ENCODE peak calls at places on chromosomes 1 and 21, in eight cellular contexts. F is ELR, X is NCI-H1105, T is astrocyte of the spinal cord, B is EL, H is epithelial cell of proximal tubule, A is posterior cingulate gyrus, R is IMR-90. W is an unnamed sample.

GRCh38 chr1:181128592-181129497 is 40.3 kb downstream of the IER5 start:
- DNase-seq in H (no peak), A (no peak), R (no peak), T (no peak), B (no peak), F (no peak), X (no peak), W (no peak)

GRCh38 chr1:183548136-183548535 is 42.1 kb downstream of the NCF2 start:
- DNase-seq in F (no peak), R (no peak), T (no peak), B (no peak), X (peak), H (no peak), A (no peak), W (no peak)

GRCh38 chr1:209411491-209411929 is 172.0 kb upstream of the CAMK1G start:
- DNase-seq in F (peak), X (peak), R (peak), B (peak), T (peak), A (no peak), H (no peak), W (no peak)

GRCh38 chr1:181013144-181013543 is 9.5 kb downstream of the STX6 start:
- DNase-seq in A (no peak), F (no peak), T (no peak), R (no peak), H (no peak), B (no peak), X (no peak), W (no peak)

GRCh38 chr1:50542362-50542761 is 119.1 kb upstream of the DMRTA2 start:
- DNase-seq in B (no peak), R (no peak), X (no peak), A (no peak), F (no peak), T (no peak), H (no peak), W (no peak)

GRCh38 chr1:234408757-234409156 is 35.5 kb downstream of the COA6 start:
- DNase-seq in T (no peak), R (no peak), F (no peak), B (no peak), A (no peak), H (no peak), X (no peak), W (peak)

GRCh38 chr21:37220981-37221664 is 46.0 kb downstream of the VPS26C start:
- DNase-seq in X (peak), A (peak), B (peak), R (peak), H (no peak), T (peak), F (peak), W (peak)

GRCh38 chr1:221366495-221367095 is 375.3 kb downstream of the DUSP10 start:
- DNase-seq in F (no peak), T (no peak), B (no peak), R (no peak), A (no peak), X (no peak), H (peak), W (no peak)

GRCh38 chr1:184958554-184959353 is 15.6 kb downstream of the NIBAN1 start:
- DNase-seq in B (no peak), R (peak), A (no peak), F (no peak), H (no peak), X (no peak), T (no peak), W (no peak)

GRCh38 chr1:59393211-59394180 is 96.6 kb downstream of the FGGY start:
- DNase-seq in X (peak), A (peak), H (peak), B (no peak), T (peak), F (no peak), R (peak), W (no peak)

GRCh38 chr1:241749041-241749798 is 97.1 kb downstream of the WDR64 start:
- DNase-seq in A (peak), H (no peak), F (peak), T (peak), R (no peak), B (peak), X (no peak), W (no peak)

GRCh38 chr1:203649551-203650011 is 22.9 kb downstream of the ATP2B4 start:
- DNase-seq in A (no peak), T (no peak), R (no peak), F (no peak), H (no peak), B (no peak), X (no peak), W (no peak)

GRCh38 chr21:28769683-28770082 is 223.0 kb downstream of the LTN1 start:
- DNase-seq in F (no peak), B (peak), A (no peak), R (no peak), X (no peak), H (no peak), T (no peak), W (no peak)

GRCh38 chr1:79285659-79286058 is 279.1 kb upstream of the ADGRL4 start:
- DNase-seq in H (no peak), T (no peak), F (no peak), R (no peak), A (no peak), X (no peak), B (no peak), W (no peak)

GRCh38 chr1:31581821-31582810 is 5.8 kb downstream of the TINAGL1 start:
- DNase-seq in A (no peak), X (no peak), B (no peak), H (no peak), R (no peak), T (no peak), F (no peak), W (no peak)

GRCh38 chr1:186980400-186980799 is 151.7 kb downstream of the PLA2G4A start:
- DNase-seq in B (peak), T (no peak), X (no peak), F (no peak), R (no peak), A (no peak), H (no peak), W (no peak)

GRCh38 chr1:47680815-47681475 is 243.1 kb downstream of the FOXD2 start:
- DNase-seq in X (no peak), F (no peak), H (no peak), A (no peak), B (no peak), R (no peak), T (no peak), W (no peak)

GRCh38 chr1:215652371-215652770 is 85.3 kb downstream of the KCTD3 start:
- DNase-seq in F (no peak), H (no peak), A (no peak), T (no peak), B (no peak), X (no peak), R (no peak), W (no peak)

GRCh38 chr1:95366498-95366897 is 132.5 kb downstream of the RWDD3 start:
- DNase-seq in B (no peak), R (no peak), A (no peak), F (no peak), H (no peak), X (no peak), T (no peak), W (no peak)

GRCh38 chr1:156346636-156347035 is 8.3 kb downstream of the TSACC start:
- DNase-seq in R (peak), X (no peak), T (no peak), H (no peak), B (peak), F (no peak), A (no peak), W (no peak)

GRCh38 chr1:67339623-67340343 is 32.1 kb downstream of the IL12RB2 start:
- DNase-seq in F (peak), R (peak), T (peak), X (no peak), A (no peak), H (peak), B (peak), W (no peak)

GRCh38 chr1:156578006-156578405 is 1.5 kb upstream of the TTC24 start:
- DNase-seq in X (no peak), B (no peak), F (no peak), R (no peak), H (no peak), A (no peak), T (no peak), W (no peak)

GRCh38 chr21:41706678-41707077 is 60.2 kb downstream of the RIPK4 start:
- DNase-seq in T (no peak), H (no peak), F (peak), B (peak), R (peak), X (no peak), A (no peak), W (no peak)

GRCh38 chr1:211198880-211199279 is 60.3 kb upstream of the RCOR3 start:
- DNase-seq in X (no peak), B (no peak), R (no peak), F (no peak), H (no peak), T (peak), A (no peak), W (no peak)

GRCh38 chr1:170929835-170930554 is 5.3 kb upstream of the MROH9 start:
- DNase-seq in H (peak), X (peak), T (peak), R (peak), A (no peak), B (peak), F (peak), W (no peak)

GRCh38 chr1:30675761-30676160 is 47.6 kb downstream of the MATN1 start:
- DNase-seq in X (no peak), A (no peak), F (peak), R (peak), B (peak), T (peak), H (no peak), W (no peak)

GRCh38 chr21:33478182-33478581 is 1.6 kb downstream of the TMEM50B start:
- DNase-seq in A (no peak), T (no peak), H (no peak), F (no peak), B (no peak), X (no peak), R (no peak), W (no peak)

GRCh38 chr1:18861590-18861989 is 2.1 kb upstream of the TAS1R2 start:
- DNase-seq in A (no peak), X (no peak), H (no peak), F (no peak), R (no peak), B (no peak), T (no peak), W (no peak)

GRCh38 chr1:173554541-173555250 is 48.2 kb downstream of the SLC9C2 start:
- DNase-seq in F (peak), H (no peak), A (no peak), T (no peak), X (no peak), R (no peak), B (peak), W (no peak)

GRCh38 chr1:76124196-76124595 is 49.6 kb downstream of the ST6GALNAC3 start:
- DNase-seq in X (no peak), F (peak), B (peak), R (no peak), H (peak), A (no peak), T (no peak), W (no peak)

GRCh38 chr1:170377896-170378634 is 153.9 kb upstream of the GORAB start:
- DNase-seq in T (no peak), R (no peak), H (no peak), B (no peak), F (no peak), A (no peak), X (no peak), W (no peak)

W was measured in CD4-positive, alpha-beta T cell.